ENCODE peak calls at places on chromosomes 6 and 20, in four cellular contexts. One of them, this sample, is unnamed.

GRCh38 chr6:52512199-52512598 is 64.7 kb downstream of the TRAM2 start:
- DNase-seq in endothelial cell of umbilical vein: peak; percentile 92
- DNase-seq in BJ: no peak
- DNase-seq in neural crest cell: no peak
- DNase-seq in this sample: no peak

GRCh38 chr20:47749367-47749766 is 35.9 kb downstream of the SULF2 start:
- DNase-seq in endothelial cell of umbilical vein: no peak
- DNase-seq in BJ: no peak
- DNase-seq in neural crest cell: no peak
- DNase-seq in this sample: no peak

GRCh38 chr6:167122041-167122826 is 662 bp upstream of the CCR6 start:
- DNase-seq in endothelial cell of umbilical vein: no peak
- DNase-seq in BJ: no peak
- DNase-seq in neural crest cell: no peak
- DNase-seq in this sample: no peak

GRCh38 chr6:18264338-18265098 is at the start of gene DEK:
- DNase-seq in endothelial cell of umbilical vein: peak; percentile 80
- DNase-seq in BJ: no peak
- DNase-seq in neural crest cell: peak; percentile 76
- DNase-seq in this sample: no peak

GRCh38 chr6:116217069-116217468 is 36.8 kb downstream of the TSPYL4 start:
- DNase-seq in endothelial cell of umbilical vein: peak; percentile 61
- DNase-seq in BJ: no peak
- DNase-seq in neural crest cell: no peak
- DNase-seq in this sample: no peak

GRCh38 chr6:170224694-170225660 is 65.9 kb downstream of the DLL1 start:
- DNase-seq in endothelial cell of umbilical vein: no peak
- DNase-seq in BJ: peak; percentile 5
- DNase-seq in neural crest cell: no peak
- DNase-seq in this sample: no peak

GRCh38 chr6:127053032-127053908 is 65.2 kb upstream of the RSPO3 start:
- DNase-seq in endothelial cell of umbilical vein: peak; percentile 74
- DNase-seq in BJ: no peak
- DNase-seq in neural crest cell: no peak
- DNase-seq in this sample: no peak

GRCh38 chr6:16118825-16119224 is 10.1 kb upstream of the MYLIP start:
- DNase-seq in endothelial cell of umbilical vein: no peak
- DNase-seq in BJ: no peak
- DNase-seq in neural crest cell: no peak
- DNase-seq in this sample: no peak

GRCh38 chr20:40682104-40683045 is 6.7 kb downstream of the MAFB start:
- DNase-seq in endothelial cell of umbilical vein: no peak
- DNase-seq in BJ: no peak
- DNase-seq in neural crest cell: no peak
- DNase-seq in this sample: no peak

GRCh38 chr20:20211274-20211987 is 156.5 kb upstream of the INSM1 start:
- DNase-seq in endothelial cell of umbilical vein: no peak
- DNase-seq in BJ: peak; percentile 81
- DNase-seq in neural crest cell: no peak
- DNase-seq in this sample: peak; percentile 40

DNA sequence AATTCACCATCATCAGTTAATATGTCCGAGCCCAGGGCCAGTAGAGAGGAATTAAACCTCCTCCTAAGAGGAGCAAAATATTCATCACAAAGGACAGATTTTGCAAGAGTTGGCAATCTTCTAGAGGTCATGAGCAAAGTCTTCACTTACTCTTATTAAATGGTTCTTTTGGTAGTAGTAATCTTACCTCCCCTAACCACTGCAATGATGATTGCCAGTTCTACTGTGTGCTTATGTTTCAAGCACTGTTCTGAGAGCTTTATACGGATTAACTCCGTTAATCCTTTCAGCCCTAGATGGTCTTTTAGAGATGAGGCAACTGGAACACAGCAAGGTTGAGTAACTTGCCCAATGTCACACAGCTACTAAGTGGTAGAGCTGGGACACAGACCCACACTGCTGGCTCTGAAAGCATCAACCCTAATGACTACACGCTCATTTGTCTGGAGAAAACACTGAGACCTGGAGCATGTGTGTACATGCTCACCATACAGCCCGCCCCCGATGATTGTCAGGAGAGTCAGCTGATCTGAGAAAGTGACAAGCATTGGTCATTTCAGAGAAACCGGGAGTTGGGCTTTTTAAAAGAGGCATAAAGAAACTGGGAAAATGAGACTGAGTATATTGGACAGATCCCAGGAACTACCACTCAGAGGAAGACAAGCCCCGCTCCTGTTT is 276.0 kb downstream of the NRN1 start:
- DNase-seq in endothelial cell of umbilical vein: no peak
- DNase-seq in BJ: no peak
- DNase-seq in neural crest cell: no peak
- DNase-seq in this sample: peak; percentile 56
- TF ChIP-seq CTCF in endothelial cell of umbilical vein: no peak
- TF ChIP-seq CTCF in BJ: no peak
- TF ChIP-seq CTCF in neural crest cell: no peak
- TF ChIP-seq CTCF in this sample: no peak

DNA sequence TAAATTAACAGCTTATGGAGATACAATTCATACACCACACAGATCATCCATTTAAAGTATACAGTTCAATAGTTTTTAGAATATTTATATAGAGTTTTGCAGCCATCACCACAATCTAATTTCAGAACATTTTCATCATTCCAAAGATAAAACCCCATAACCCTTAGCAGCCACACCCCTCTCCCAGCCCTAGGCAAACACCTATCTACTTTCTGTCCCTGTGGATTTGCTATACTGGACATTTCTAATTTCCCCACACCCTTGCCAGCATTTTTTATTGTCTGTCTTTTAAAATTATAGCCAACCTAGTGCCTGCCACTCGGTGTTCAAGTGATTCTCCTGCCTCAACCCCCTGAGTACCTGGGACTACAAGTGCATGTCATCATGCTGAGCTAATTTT is 23.0 kb upstream of the AKAP7 start:
- DNase-seq in endothelial cell of umbilical vein: no peak
- DNase-seq in BJ: no peak
- DNase-seq in neural crest cell: no peak
- DNase-seq in this sample: no peak
- TF ChIP-seq CTCF in endothelial cell of umbilical vein: no peak
- TF ChIP-seq CTCF in BJ: no peak
- TF ChIP-seq CTCF in neural crest cell: no peak
- TF ChIP-seq CTCF in this sample: no peak

GRCh38 chr6:111441678-111442243 is 41.3 kb downstream of the REV3L start:
- DNase-seq in endothelial cell of umbilical vein: no peak
- DNase-seq in BJ: no peak
- DNase-seq in neural crest cell: no peak
- DNase-seq in this sample: no peak

GRCh38 chr6:111447051-111447450 is 36.0 kb downstream of the REV3L start:
- DNase-seq in endothelial cell of umbilical vein: no peak
- DNase-seq in BJ: no peak
- DNase-seq in neural crest cell: no peak
- DNase-seq in this sample: peak; percentile 16

GRCh38 chr6:111449129-111449528 is 33.9 kb downstream of the REV3L start:
- DNase-seq in endothelial cell of umbilical vein: no peak
- DNase-seq in BJ: no peak
- DNase-seq in neural crest cell: no peak
- DNase-seq in this sample: no peak

GRCh38 chr6:111444794-111445193 is 38.2 kb downstream of the REV3L start:
- DNase-seq in endothelial cell of umbilical vein: no peak
- DNase-seq in BJ: no peak
- DNase-seq in neural crest cell: no peak
- DNase-seq in this sample: no peak

GRCh38 chr6:111445786-111446395 is 37.1 kb downstream of the REV3L start:
- DNase-seq in endothelial cell of umbilical vein: peak; percentile 76
- DNase-seq in BJ: no peak
- DNase-seq in neural crest cell: no peak
- DNase-seq in this sample: no peak
- TF ChIP-seq CTCF in endothelial cell of umbilical vein: no peak
- TF ChIP-seq CTCF in BJ: no peak
- TF ChIP-seq CTCF in neural crest cell: no peak
- TF ChIP-seq CTCF in this sample: no peak

GRCh38 chr20:32577657-32578056 is 7.5 kb downstream of the NOL4L start:
- DNase-seq in endothelial cell of umbilical vein: no peak
- DNase-seq in BJ: no peak
- DNase-seq in neural crest cell: no peak
- DNase-seq in this sample: no peak

GRCh38 chr20:32578840-32579239 is 6.3 kb downstream of the NOL4L start:
- DNase-seq in endothelial cell of umbilical vein: no peak
- DNase-seq in BJ: no peak
- DNase-seq in neural crest cell: no peak
- DNase-seq in this sample: no peak

GRCh38 chr20:32575805-32576204 is 9.3 kb downstream of the NOL4L start:
- DNase-seq in endothelial cell of umbilical vein: no peak
- DNase-seq in BJ: no peak
- DNase-seq in neural crest cell: no peak
- DNase-seq in this sample: no peak

GRCh38 chr20:32576560-32576959 is 8.6 kb downstream of the NOL4L start:
- DNase-seq in endothelial cell of umbilical vein: no peak
- DNase-seq in BJ: no peak
- DNase-seq in neural crest cell: no peak
- DNase-seq in this sample: no peak

GRCh38 chr20:32577023-32577422 is 8.1 kb downstream of the NOL4L start:
- DNase-seq in endothelial cell of umbilical vein: no peak
- DNase-seq in BJ: no peak
- DNase-seq in neural crest cell: no peak
- DNase-seq in this sample: no peak
- TF ChIP-seq CTCF in endothelial cell of umbilical vein: no peak
- TF ChIP-seq CTCF in BJ: no peak
- TF ChIP-seq CTCF in neural crest cell: peak; percentile 54
- TF ChIP-seq CTCF in this sample: no peak

DNA sequence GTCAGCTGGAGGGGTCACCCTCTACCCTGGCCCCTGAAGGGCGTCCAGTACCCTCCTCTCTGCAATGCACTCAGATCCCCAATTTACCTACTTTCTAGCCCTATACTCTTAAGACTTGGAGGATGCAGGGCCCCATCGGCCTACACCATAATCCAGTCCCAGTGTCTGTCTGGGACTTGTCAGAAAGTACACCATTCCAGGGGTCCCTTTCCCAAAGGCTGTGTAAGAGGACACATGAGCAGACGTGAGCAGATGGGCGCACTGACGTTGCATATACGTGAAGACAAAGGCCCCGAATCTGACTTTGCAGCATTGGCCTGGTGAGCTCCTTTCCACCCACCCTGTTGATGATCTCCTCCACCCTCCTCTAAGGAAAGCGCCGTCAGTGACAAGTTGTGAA is 20.9 kb upstream of the SMOC2 start:
- DNase-seq in endothelial cell of umbilical vein: no peak
- DNase-seq in BJ: no peak
- DNase-seq in neural crest cell: no peak
- DNase-seq in this sample: no peak
- TF ChIP-seq CTCF in endothelial cell of umbilical vein: no peak
- TF ChIP-seq CTCF in BJ: no peak
- TF ChIP-seq CTCF in neural crest cell: no peak
- TF ChIP-seq CTCF in this sample: no peak

GRCh38 chr20:22302039-22302438 is 282.3 kb downstream of the FOXA2 start:
- DNase-seq in endothelial cell of umbilical vein: no peak
- DNase-seq in BJ: no peak
- DNase-seq in neural crest cell: no peak
- DNase-seq in this sample: no peak

GRCh38 chr20:22308934-22309333 is 275.4 kb downstream of the FOXA2 start:
- DNase-seq in endothelial cell of umbilical vein: no peak
- DNase-seq in BJ: no peak
- DNase-seq in neural crest cell: no peak
- DNase-seq in this sample: no peak

GRCh38 chr20:22305391-22305790 is 279.0 kb downstream of the FOXA2 start:
- DNase-seq in endothelial cell of umbilical vein: no peak
- DNase-seq in BJ: no peak
- DNase-seq in neural crest cell: no peak
- DNase-seq in this sample: no peak

DNA sequence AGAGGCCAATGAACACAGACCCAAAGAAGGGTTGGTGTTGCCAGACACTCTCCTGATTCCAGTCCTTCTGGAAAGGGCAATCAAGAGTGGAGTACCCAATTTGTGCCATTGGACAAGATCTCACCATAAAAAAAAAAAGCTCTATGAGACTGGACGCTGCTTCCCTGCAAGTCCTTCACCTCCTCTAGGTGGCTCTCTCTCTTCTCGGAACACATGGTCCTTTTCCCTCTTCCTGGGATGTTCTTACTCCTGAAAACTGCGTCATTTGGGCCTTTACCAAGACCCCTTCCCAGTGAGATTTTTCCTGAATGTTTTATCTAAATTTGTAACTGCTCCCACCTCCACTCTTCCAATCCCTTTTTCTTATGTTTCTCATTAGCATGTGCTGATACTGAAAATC is 280.8 kb downstream of the FOXA2 start:
- DNase-seq in endothelial cell of umbilical vein: no peak
- DNase-seq in BJ: no peak
- DNase-seq in neural crest cell: no peak
- DNase-seq in this sample: no peak
- TF ChIP-seq CTCF in endothelial cell of umbilical vein: no peak
- TF ChIP-seq CTCF in BJ: no peak
- TF ChIP-seq CTCF in neural crest cell: peak; percentile 19
- TF ChIP-seq CTCF in this sample: no peak

DNA sequence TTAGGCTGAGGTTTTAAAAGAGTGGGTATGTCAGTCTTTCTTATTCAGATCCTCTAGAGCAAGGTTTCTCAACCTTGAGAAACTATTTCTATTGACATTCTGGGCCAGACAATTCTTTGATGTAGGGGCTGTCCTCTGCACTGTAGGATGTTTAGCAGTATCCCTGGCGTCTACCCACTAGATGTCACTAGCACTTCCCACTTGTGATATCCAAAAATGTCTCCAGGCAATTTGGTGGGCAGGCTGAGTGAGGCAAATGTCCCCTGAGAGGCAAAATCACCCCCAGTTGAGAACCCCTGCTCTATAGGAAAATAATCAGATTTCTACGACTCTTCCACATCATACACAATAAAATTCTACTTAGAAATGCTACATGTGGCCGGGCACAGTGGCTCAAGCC is 7.7 kb upstream of the ZKSCAN8 start:
- DNase-seq in endothelial cell of umbilical vein: peak; percentile 45
- DNase-seq in BJ: no peak
- DNase-seq in neural crest cell: peak; percentile 13
- DNase-seq in this sample: no peak
- TF ChIP-seq CTCF in endothelial cell of umbilical vein: peak; percentile 58
- TF ChIP-seq CTCF in BJ: peak; percentile 55
- TF ChIP-seq CTCF in neural crest cell: peak; percentile 52
- TF ChIP-seq CTCF in this sample: peak; percentile 51

GRCh38 chr6:27312146-27312949 is at the start of gene POM121L2:
- DNase-seq in endothelial cell of umbilical vein: peak; percentile 65
- DNase-seq in BJ: no peak
- DNase-seq in neural crest cell: peak; percentile 45
- DNase-seq in this sample: no peak
- TF ChIP-seq CTCF in endothelial cell of umbilical vein: peak; percentile 69
- TF ChIP-seq CTCF in BJ: peak; percentile 71
- TF ChIP-seq CTCF in neural crest cell: peak; percentile 76
- TF ChIP-seq CTCF in this sample: peak; percentile 65